ENCODE peak calls at places on chromosomes 13 and 19, in ten cellular contexts. One of them, this sample, is unnamed.

GRCh38 chr19:14091885-14092462 is 1.4 kb upstream of the SAMD1 start:
- DNase-seq in COR-L47: no peak
- DNase-seq in EL: no peak
- DNase-seq in NCI-H2029: no peak
- DNase-seq in GM19239: peak; percentile 62
- DNase-seq in thoracic aorta: no peak
- DNase-seq in NCI-H774: no peak
- DNase-seq in stimulated activated CD4-positive, alpha-beta T cell treated with anti-CD3 and anti-CD28 coated beads, Interleukin-15, amount 100 ng/mL, for 24 hours: peak; percentile 65
- DNase-seq in GM06990: no peak
- DNase-seq in AG04450: no peak
- DNase-seq in this sample: no peak

GRCh38 chr19:51365211-51366049 is 758 bp downstream of the ETFB start:
- DNase-seq in EL: peak; percentile 45
- DNase-seq in thoracic aorta: no peak
- DNase-seq in NCI-H2029: no peak
- DNase-seq in GM19239: no peak
- DNase-seq in NCI-H774: no peak
- DNase-seq in AG04450: no peak
- DNase-seq in COR-L47: no peak
- DNase-seq in stimulated activated CD4-positive, alpha-beta T cell treated with anti-CD3 and anti-CD28 coated beads, Interleukin-15, amount 100 ng/mL, for 24 hours: peak; percentile 38
- DNase-seq in GM06990: no peak
- DNase-seq in this sample: peak; percentile 55

GRCh38 chr19:33667141-33667540 is 45.4 kb downstream of the CHST8 start:
- DNase-seq in AG04450: no peak
- DNase-seq in stimulated activated CD4-positive, alpha-beta T cell treated with anti-CD3 and anti-CD28 coated beads, Interleukin-15, amount 100 ng/mL, for 24 hours: no peak
- DNase-seq in GM06990: no peak
- DNase-seq in NCI-H774: no peak
- DNase-seq in thoracic aorta: no peak
- DNase-seq in GM19239: no peak
- DNase-seq in NCI-H2029: no peak
- DNase-seq in COR-L47: no peak
- DNase-seq in EL: no peak
- DNase-seq in this sample: no peak

GRCh38 chr13:80339841-80340642 is 884 bp downstream of the SPRY2 start:
- DNase-seq in COR-L47: peak; percentile 28
- DNase-seq in stimulated activated CD4-positive, alpha-beta T cell treated with anti-CD3 and anti-CD28 coated beads, Interleukin-15, amount 100 ng/mL, for 24 hours: peak; percentile 18
- DNase-seq in NCI-H774: peak; percentile 10
- DNase-seq in EL: peak; percentile 50
- DNase-seq in GM06990: peak; percentile 34
- DNase-seq in GM19239: no peak
- DNase-seq in NCI-H2029: no peak
- DNase-seq in AG04450: no peak
- DNase-seq in thoracic aorta: no peak
- DNase-seq in this sample: peak; percentile 55

GRCh38 chr13:48318714-48319457 is 15.3 kb downstream of the RB1 start:
- DNase-seq in GM19239: no peak
- DNase-seq in GM06990: peak; percentile 22
- DNase-seq in NCI-H774: no peak
- DNase-seq in EL: no peak
- DNase-seq in AG04450: no peak
- DNase-seq in thoracic aorta: no peak
- DNase-seq in COR-L47: no peak
- DNase-seq in NCI-H2029: no peak
- DNase-seq in stimulated activated CD4-positive, alpha-beta T cell treated with anti-CD3 and anti-CD28 coated beads, Interleukin-15, amount 100 ng/mL, for 24 hours: peak; percentile 36
- DNase-seq in this sample: no peak

GRCh38 chr19:13103961-13104847 is 1.5 kb upstream of the LYL1 start:
- DNase-seq in AG04450: no peak
- DNase-seq in COR-L47: no peak
- DNase-seq in GM19239: no peak
- DNase-seq in EL: no peak
- DNase-seq in thoracic aorta: no peak
- DNase-seq in stimulated activated CD4-positive, alpha-beta T cell treated with anti-CD3 and anti-CD28 coated beads, Interleukin-15, amount 100 ng/mL, for 24 hours: peak; percentile 80
- DNase-seq in NCI-H2029: no peak
- DNase-seq in NCI-H774: no peak
- DNase-seq in GM06990: peak; percentile 90
- DNase-seq in this sample: no peak

GRCh38 chr13:98050041-98050466 is 92.8 kb upstream of the FARP1 start:
- DNase-seq in COR-L47: no peak
- DNase-seq in NCI-H774: peak; percentile 45
- DNase-seq in stimulated activated CD4-positive, alpha-beta T cell treated with anti-CD3 and anti-CD28 coated beads, Interleukin-15, amount 100 ng/mL, for 24 hours: no peak
- DNase-seq in AG04450: no peak
- DNase-seq in EL: peak; percentile 51
- DNase-seq in thoracic aorta: no peak
- DNase-seq in GM06990: no peak
- DNase-seq in GM19239: no peak
- DNase-seq in NCI-H2029: peak; percentile 35
- DNase-seq in this sample: peak; percentile 70

GRCh38 chr19:10805075-10805757 is 30.8 kb downstream of the TMED1 start:
- DNase-seq in NCI-H774: no peak
- DNase-seq in GM19239: no peak
- DNase-seq in AG04450: no peak
- DNase-seq in thoracic aorta: no peak
- DNase-seq in NCI-H2029: no peak
- DNase-seq in COR-L47: no peak
- DNase-seq in GM06990: no peak
- DNase-seq in EL: no peak
- DNase-seq in stimulated activated CD4-positive, alpha-beta T cell treated with anti-CD3 and anti-CD28 coated beads, Interleukin-15, amount 100 ng/mL, for 24 hours: no peak
- DNase-seq in this sample: no peak

GRCh38 chr13:110126391-110126961 is 180.5 kb downstream of the COL4A1 start:
- DNase-seq in NCI-H2029: peak; percentile 78
- DNase-seq in EL: peak; percentile 94
- DNase-seq in GM19239: no peak
- DNase-seq in GM06990: peak; percentile 35
- DNase-seq in thoracic aorta: no peak
- DNase-seq in AG04450: peak; percentile 88
- DNase-seq in stimulated activated CD4-positive, alpha-beta T cell treated with anti-CD3 and anti-CD28 coated beads, Interleukin-15, amount 100 ng/mL, for 24 hours: no peak
- DNase-seq in COR-L47: peak; percentile 22
- DNase-seq in NCI-H774: peak; percentile 33
- DNase-seq in this sample: peak; percentile 96

GRCh38 chr13:30156270-30156669 is 151.1 kb downstream of the KATNAL1 start:
- DNase-seq in EL: no peak
- DNase-seq in COR-L47: no peak
- DNase-seq in thoracic aorta: no peak
- DNase-seq in GM19239: no peak
- DNase-seq in GM06990: no peak
- DNase-seq in NCI-H774: no peak
- DNase-seq in NCI-H2029: no peak
- DNase-seq in stimulated activated CD4-positive, alpha-beta T cell treated with anti-CD3 and anti-CD28 coated beads, Interleukin-15, amount 100 ng/mL, for 24 hours: no peak
- DNase-seq in AG04450: no peak
- DNase-seq in this sample: peak; percentile 47

GRCh38 chr13:65656740-65657329 is 1573.3 kb downstream of the PCDH9 start:
- DNase-seq in NCI-H2029: no peak
- DNase-seq in EL: peak; percentile 5
- DNase-seq in GM19239: no peak
- DNase-seq in NCI-H774: no peak
- DNase-seq in GM06990: no peak
- DNase-seq in stimulated activated CD4-positive, alpha-beta T cell treated with anti-CD3 and anti-CD28 coated beads, Interleukin-15, amount 100 ng/mL, for 24 hours: no peak
- DNase-seq in AG04450: no peak
- DNase-seq in thoracic aorta: no peak
- DNase-seq in COR-L47: peak; percentile 15
- DNase-seq in this sample: peak; percentile 30

GRCh38 chr19:13537454-13537853 is 31.2 kb upstream of the CACNA1A start:
- DNase-seq in stimulated activated CD4-positive, alpha-beta T cell treated with anti-CD3 and anti-CD28 coated beads, Interleukin-15, amount 100 ng/mL, for 24 hours: no peak
- DNase-seq in NCI-H774: peak; percentile 95
- DNase-seq in COR-L47: peak; percentile 97
- DNase-seq in GM06990: no peak
- DNase-seq in EL: no peak
- DNase-seq in AG04450: no peak
- DNase-seq in NCI-H2029: peak; percentile 99
- DNase-seq in GM19239: no peak
- DNase-seq in thoracic aorta: no peak
- DNase-seq in this sample: no peak

GRCh38 chr19:18173572-18174294 is at the start of gene IFI30:
- DNase-seq in stimulated activated CD4-positive, alpha-beta T cell treated with anti-CD3 and anti-CD28 coated beads, Interleukin-15, amount 100 ng/mL, for 24 hours: peak; percentile 79
- DNase-seq in GM19239: peak; percentile 78
- DNase-seq in thoracic aorta: no peak
- DNase-seq in AG04450: no peak
- DNase-seq in NCI-H774: peak; percentile 79
- DNase-seq in GM06990: peak; percentile 92
- DNase-seq in NCI-H2029: peak; percentile 93
- DNase-seq in COR-L47: peak; percentile 78
- DNase-seq in EL: peak; percentile 49
- DNase-seq in this sample: peak; percentile 42

GRCh38 chr19:39908803-39909202 is 25.6 kb downstream of the FCGBP start:
- DNase-seq in COR-L47: no peak
- DNase-seq in GM19239: no peak
- DNase-seq in stimulated activated CD4-positive, alpha-beta T cell treated with anti-CD3 and anti-CD28 coated beads, Interleukin-15, amount 100 ng/mL, for 24 hours: no peak
- DNase-seq in GM06990: no peak
- DNase-seq in NCI-H774: no peak
- DNase-seq in AG04450: no peak
- DNase-seq in EL: no peak
- DNase-seq in NCI-H2029: no peak
- DNase-seq in thoracic aorta: no peak
- DNase-seq in this sample: no peak

GRCh38 chr19:1969176-1970002 is 28.4 kb downstream of the CSNK1G2 start:
- DNase-seq in EL: no peak
- DNase-seq in AG04450: no peak
- DNase-seq in thoracic aorta: no peak
- DNase-seq in GM19239: no peak
- DNase-seq in NCI-H774: no peak
- DNase-seq in stimulated activated CD4-positive, alpha-beta T cell treated with anti-CD3 and anti-CD28 coated beads, Interleukin-15, amount 100 ng/mL, for 24 hours: no peak
- DNase-seq in GM06990: no peak
- DNase-seq in NCI-H2029: no peak
- DNase-seq in COR-L47: no peak
- DNase-seq in this sample: no peak

GRCh38 chr19:38691938-38692457 is 44.5 kb downstream of the ACTN4 start:
- DNase-seq in GM19239: no peak
- DNase-seq in GM06990: no peak
- DNase-seq in thoracic aorta: peak; percentile 85
- DNase-seq in NCI-H774: no peak
- DNase-seq in EL: peak; percentile 99
- DNase-seq in stimulated activated CD4-positive, alpha-beta T cell treated with anti-CD3 and anti-CD28 coated beads, Interleukin-15, amount 100 ng/mL, for 24 hours: no peak
- DNase-seq in NCI-H2029: no peak
- DNase-seq in COR-L47: no peak
- DNase-seq in AG04450: peak; percentile 55
- DNase-seq in this sample: peak; percentile 97

GRCh38 chr19:6297202-6297601 is 17.4 kb upstream of the MLLT1 start:
- DNase-seq in GM19239: no peak
- DNase-seq in COR-L47: no peak
- DNase-seq in thoracic aorta: no peak
- DNase-seq in EL: no peak
- DNase-seq in stimulated activated CD4-positive, alpha-beta T cell treated with anti-CD3 and anti-CD28 coated beads, Interleukin-15, amount 100 ng/mL, for 24 hours: no peak
- DNase-seq in NCI-H2029: no peak
- DNase-seq in GM06990: no peak
- DNase-seq in AG04450: no peak
- DNase-seq in NCI-H774: no peak
- DNase-seq in this sample: no peak

GRCh38 chr13:77584111-77584510 is 48.6 kb downstream of the SCEL start:
- DNase-seq in thoracic aorta: no peak
- DNase-seq in COR-L47: no peak
- DNase-seq in GM06990: no peak
- DNase-seq in NCI-H774: no peak
- DNase-seq in GM19239: no peak
- DNase-seq in AG04450: no peak
- DNase-seq in EL: no peak
- DNase-seq in stimulated activated CD4-positive, alpha-beta T cell treated with anti-CD3 and anti-CD28 coated beads, Interleukin-15, amount 100 ng/mL, for 24 hours: no peak
- DNase-seq in NCI-H2029: peak; percentile 68
- DNase-seq in this sample: no peak

GRCh38 chr19:7068599-7068998 is 904 bp upstream of the ZNF557 start:
- DNase-seq in COR-L47: no peak
- DNase-seq in stimulated activated CD4-positive, alpha-beta T cell treated with anti-CD3 and anti-CD28 coated beads, Interleukin-15, amount 100 ng/mL, for 24 hours: no peak
- DNase-seq in NCI-H2029: no peak
- DNase-seq in EL: no peak
- DNase-seq in thoracic aorta: no peak
- DNase-seq in NCI-H774: no peak
- DNase-seq in GM19239: no peak
- DNase-seq in GM06990: no peak
- DNase-seq in AG04450: no peak
- DNase-seq in this sample: no peak

GRCh38 chr19:4987286-4987685 is 18.4 kb downstream of the KDM4B start:
- DNase-seq in GM06990: no peak
- DNase-seq in COR-L47: no peak
- DNase-seq in thoracic aorta: no peak
- DNase-seq in GM19239: no peak
- DNase-seq in AG04450: no peak
- DNase-seq in NCI-H2029: no peak
- DNase-seq in EL: no peak
- DNase-seq in NCI-H774: no peak
- DNase-seq in stimulated activated CD4-positive, alpha-beta T cell treated with anti-CD3 and anti-CD28 coated beads, Interleukin-15, amount 100 ng/mL, for 24 hours: no peak
- DNase-seq in this sample: peak; percentile 52

GRCh38 chr19:43465468-43466120 is at the start of gene LYPD3:
- DNase-seq in NCI-H774: no peak
- DNase-seq in COR-L47: no peak
- DNase-seq in NCI-H2029: no peak
- DNase-seq in thoracic aorta: no peak
- DNase-seq in stimulated activated CD4-positive, alpha-beta T cell treated with anti-CD3 and anti-CD28 coated beads, Interleukin-15, amount 100 ng/mL, for 24 hours: peak; percentile 20
- DNase-seq in EL: peak; percentile 74
- DNase-seq in GM19239: no peak
- DNase-seq in GM06990: no peak
- DNase-seq in AG04450: no peak
- DNase-seq in this sample: peak; percentile 60

GRCh38 chr13:48446454-48446853 is 33.5 kb upstream of the LPAR6 start:
- DNase-seq in GM19239: no peak
- DNase-seq in stimulated activated CD4-positive, alpha-beta T cell treated with anti-CD3 and anti-CD28 coated beads, Interleukin-15, amount 100 ng/mL, for 24 hours: no peak
- DNase-seq in NCI-H2029: no peak
- DNase-seq in GM06990: no peak
- DNase-seq in AG04450: peak; percentile 39
- DNase-seq in thoracic aorta: no peak
- DNase-seq in COR-L47: no peak
- DNase-seq in NCI-H774: no peak
- DNase-seq in EL: peak; percentile 72
- DNase-seq in this sample: peak; percentile 84

GRCh38 chr19:48997972-48998371 is 4.3 kb downstream of the RUVBL2 start:
- DNase-seq in COR-L47: no peak
- DNase-seq in AG04450: no peak
- DNase-seq in GM19239: no peak
- DNase-seq in NCI-H2029: no peak
- DNase-seq in thoracic aorta: no peak
- DNase-seq in GM06990: no peak
- DNase-seq in stimulated activated CD4-positive, alpha-beta T cell treated with anti-CD3 and anti-CD28 coated beads, Interleukin-15, amount 100 ng/mL, for 24 hours: peak; percentile 76
- DNase-seq in EL: peak; percentile 71
- DNase-seq in NCI-H774: peak; percentile 35
- DNase-seq in this sample: peak; percentile 61

GRCh38 chr19:4375164-4375619 is 25.2 kb downstream of the SH3GL1 start:
- DNase-seq in AG04450: no peak
- DNase-seq in EL: peak; percentile 50
- DNase-seq in NCI-H774: no peak
- DNase-seq in COR-L47: no peak
- DNase-seq in thoracic aorta: no peak
- DNase-seq in NCI-H2029: peak; percentile 22
- DNase-seq in stimulated activated CD4-positive, alpha-beta T cell treated with anti-CD3 and anti-CD28 coated beads, Interleukin-15, amount 100 ng/mL, for 24 hours: no peak
- DNase-seq in GM06990: no peak
- DNase-seq in GM19239: no peak
- DNase-seq in this sample: peak; percentile 51

GRCh38 chr19:48874309-48875135 is 2.3 kb downstream of the PPP1R15A start:
- DNase-seq in GM19239: no peak
- DNase-seq in NCI-H2029: no peak
- DNase-seq in EL: peak; percentile 86
- DNase-seq in COR-L47: peak; percentile 72
- DNase-seq in thoracic aorta: no peak
- DNase-seq in NCI-H774: no peak
- DNase-seq in GM06990: no peak
- DNase-seq in AG04450: no peak
- DNase-seq in stimulated activated CD4-positive, alpha-beta T cell treated with anti-CD3 and anti-CD28 coated beads, Interleukin-15, amount 100 ng/mL, for 24 hours: peak; percentile 24
- DNase-seq in this sample: peak; percentile 83

GRCh38 chr13:39038569-39038898 is 278 bp downstream of the NHLRC3 start:
- DNase-seq in GM06990: no peak
- DNase-seq in GM19239: no peak
- DNase-seq in thoracic aorta: no peak
- DNase-seq in stimulated activated CD4-positive, alpha-beta T cell treated with anti-CD3 and anti-CD28 coated beads, Interleukin-15, amount 100 ng/mL, for 24 hours: peak; percentile 71
- DNase-seq in NCI-H774: no peak
- DNase-seq in EL: peak; percentile 36
- DNase-seq in AG04450: no peak
- DNase-seq in NCI-H2029: no peak
- DNase-seq in COR-L47: no peak
- DNase-seq in this sample: peak; percentile 47

GRCh38 chr19:19591133-19591825 is 27.2 kb downstream of the PBX4 start:
- DNase-seq in thoracic aorta: no peak
- DNase-seq in GM06990: peak; percentile 50
- DNase-seq in COR-L47: no peak
- DNase-seq in NCI-H2029: no peak
- DNase-seq in AG04450: peak; percentile 95
- DNase-seq in EL: peak; percentile 99
- DNase-seq in GM19239: peak; percentile 25
- DNase-seq in stimulated activated CD4-positive, alpha-beta T cell treated with anti-CD3 and anti-CD28 coated beads, Interleukin-15, amount 100 ng/mL, for 24 hours: peak; percentile 80
- DNase-seq in NCI-H774: no peak
- DNase-seq in this sample: peak; percentile 99

GRCh38 chr13:20136781-20137703 is 23.8 kb downstream of the GJA3 start:
- DNase-seq in GM06990: peak; percentile 51
- DNase-seq in NCI-H2029: no peak
- DNase-seq in stimulated activated CD4-positive, alpha-beta T cell treated with anti-CD3 and anti-CD28 coated beads, Interleukin-15, amount 100 ng/mL, for 24 hours: peak; percentile 73
- DNase-seq in GM19239: peak; percentile 55
- DNase-seq in EL: no peak
- DNase-seq in AG04450: no peak
- DNase-seq in thoracic aorta: no peak
- DNase-seq in NCI-H774: peak; percentile 28
- DNase-seq in COR-L47: no peak
- DNase-seq in this sample: no peak

This sample was measured in EH.